ENCODE peak calls at places on chromosomes 4 and X, in four cellular contexts. A is Calu3, W is heart left ventricle, Y is MV-4-11. N is an unnamed sample.

GRCh38 chrX:105117621-105118020 is 102.9 kb downstream of the TEX13A start:
- DNase-seq in A (no peak), W (no peak), Y (no peak), N (no peak)

GRCh38 chrX:1012678-1013300 is 199.7 kb downstream of the CRLF2 start:
- DNase-seq in A (no peak), W (no peak), Y (no peak), N (no peak)

GRCh38 chr4:8698341-8699062 is 105.9 kb downstream of the CPZ start:
- DNase-seq in A (no peak), W (no peak), Y (no peak), N (no peak)

GRCh38 chrX:132470830-132471229 is 18.0 kb downstream of the MBNL3 start:
- DNase-seq in A (no peak), W (no peak), Y (no peak), N (no peak)

GRCh38 chr4:159269956-159270355 is 167.1 kb downstream of the RAPGEF2 start:
- DNase-seq in A (no peak), W (no peak), Y (no peak), N (no peak)

GRCh38 chr4:7763106-7763505 is 176.6 kb downstream of the AFAP1 start:
- DNase-seq in A (no peak), W (no peak), Y (no peak), N (no peak)

GRCh38 chr4:74375824-74376426 is 11.0 kb downstream of the EREG start:
- DNase-seq in A (no peak), W (no peak), Y (no peak), N (no peak)

GRCh38 chrX:27995611-27996010 is 14.4 kb upstream of the DCAF8L1 start:
- DNase-seq in A (no peak), W (no peak), Y (peak), N (no peak)

GRCh38 chr4:82217986-82218715 is 155.6 kb downstream of the HNRNPD start:
- DNase-seq in A (peak), W (no peak), Y (no peak), N (no peak)

GRCh38 chr4:167233523-167234387 is 539 bp downstream of the SPOCK3 start:
- DNase-seq in A (peak), W (no peak), Y (peak), N (no peak)

GRCh38 chr4:72136429-72136828 is 104.6 kb downstream of the NPFFR2 start:
- DNase-seq in A (no peak), W (no peak), Y (no peak), N (no peak)

GRCh38 chr4:164856396-164856795 is 20.6 kb upstream of the APELA start:
- DNase-seq in A (no peak), W (no peak), Y (no peak), N (no peak)

GRCh38 chrX:53678667-53679066 is 7.9 kb downstream of the HUWE1 start:
- DNase-seq in A (no peak), W (no peak), Y (peak), N (no peak)

GRCh38 chrX:15600745-15601144 is at the start of gene ACE2:
- DNase-seq in A (no peak), W (no peak), Y (no peak), N (no peak)

GRCh38 chr4:165592386-165592785 is 213.6 kb downstream of the CPE start:
- DNase-seq in A (no peak), W (no peak), Y (no peak), N (no peak)

GRCh38 chr4:85362550-85362949 is 112.4 kb upstream of the ARHGAP24 start:
- DNase-seq in A (no peak), W (no peak), Y (no peak), N (no peak)

GRCh38 chr4:110823251-110823650 is 200.4 kb upstream of the PITX2 start:
- DNase-seq in A (no peak), W (no peak), Y (no peak), N (no peak)

GRCh38 chrX:138754861-138755260 is 43.3 kb upstream of the FGF13 start:
- DNase-seq in A (no peak), W (no peak), Y (no peak), N (no peak)

GRCh38 chr4:153241970-153242847 is 38.0 kb downstream of the TRIM2 start:
- DNase-seq in A (no peak), W (no peak), Y (no peak), N (no peak)

GRCh38 chrX:118974908-118975671 is 672 bp downstream of the LONRF3 start:
- DNase-seq in A (peak), W (peak), Y (peak), N (no peak)

GRCh38 chrX:13380230-13380629 is 60.4 kb upstream of the ATXN3L start:
- DNase-seq in A (no peak), W (no peak), Y (no peak), N (no peak)

GRCh38 chrX:1475881-1476280 is 23.2 kb upstream of the ASMTL start:
- DNase-seq in A (no peak), W (no peak), Y (no peak), N (no peak)

GRCh38 chrX:689983-690382 is 59.4 kb downstream of the SHOX start:
- DNase-seq in A (no peak), W (no peak), Y (no peak), N (no peak)

GRCh38 chr4:54553001-54553400 is 104.8 kb upstream of the KIT start:
- DNase-seq in A (no peak), W (no peak), Y (no peak), N (no peak)

GRCh38 chr4:108849611-108850406 is 87.0 kb upstream of the ETNPPL start:
- DNase-seq in A (no peak), W (no peak), Y (no peak), N (no peak)

GRCh38 chr4:184413227-184414064 is 60.9 kb downstream of the IRF2 start:
- DNase-seq in A (no peak), W (no peak), Y (no peak), N (no peak)

GRCh38 chrX:41518127-41518840 is 71.1 kb downstream of the NYX start:
- DNase-seq in A (no peak), W (no peak), Y (no peak), N (no peak)

GRCh38 chr4:161829631-161830030 is 334.2 kb downstream of the FSTL5 start:
- DNase-seq in A (no peak), W (no peak), Y (no peak), N (no peak)

GRCh38 chr4:69577245-69577644 is 62.2 kb downstream of the UGT2A2 start:
- DNase-seq in A (no peak), W (no peak), Y (no peak), N (no peak)

N was measured in right atrium auricular region.